ENCODE peak calls at places on chromosomes 5 and 9, in five cellular contexts. T is posterior cingulate gyrus, I is breast epithelium, U is epithelial cell of esophagus, A is A172. K is an unnamed sample.

GRCh38 chr9:806285-807156 is 35.0 kb upstream of the DMRT1 start:
- DNase-seq in T (no peak), I (no peak), U (peak; percentile 48), A (peak; percentile 49), K (no peak)

GRCh38 chr5:10632110-10632903 is 68.4 kb downstream of the ANKRD33B start:
- DNase-seq in T (no peak), I (no peak), U (peak; percentile 10), A (peak; percentile 80), K (no peak)

GRCh38 chr5:172932313-172933017 is 26.8 kb upstream of the RPL26L1 start:
- DNase-seq in T (peak; percentile 86), I (peak; percentile 81), U (peak; percentile 72), A (peak; percentile 65), K (no peak)

GRCh38 chr5:378976-379742 is 57.6 kb downstream of the AHRR start:
- DNase-seq in T (no peak), I (no peak), U (no peak), A (no peak), K (no peak)

GRCh38 chr9:18786196-18786595 is 246.8 kb downstream of the SAXO1 start:
- DNase-seq in T (no peak), I (no peak), U (no peak), A (no peak), K (no peak)

GRCh38 chr9:35673132-35673997 is at the start of gene CA9:
- DNase-seq in T (no peak), I (no peak), U (peak; percentile 68), A (no peak), K (no peak)

GRCh38 chr9:125700791-125701190 is 6.2 kb downstream of the MAPKAP1 start:
- DNase-seq in T (no peak), I (no peak), U (peak; percentile 28), A (peak; percentile 85), K (no peak)

GRCh38 chr5:170287532-170287931 is 10.0 kb downstream of the LCP2 start:
- DNase-seq in T (no peak), I (no peak), U (no peak), A (no peak), K (no peak)

GRCh38 chr9:135926402-135927194 is 19.3 kb upstream of the CAMSAP1 start:
- DNase-seq in T (no peak), I (peak; percentile 71), U (peak; percentile 91), A (peak; percentile 99), K (no peak)

GRCh38 chr9:132876849-132877248 is 1.2 kb downstream of the AK8 start:
- DNase-seq in T (no peak), I (no peak), U (no peak), A (no peak), K (no peak)

GRCh38 chr5:112371054-112371453 is 48.0 kb downstream of the EPB41L4A start:
- DNase-seq in T (no peak), I (no peak), U (no peak), A (no peak), K (no peak)

GRCh38 chr9:75891277-75892167 is 1.0 kb downstream of the PCSK5 start:
- DNase-seq in T (peak; percentile 14), I (no peak), U (peak; percentile 38), A (no peak), K (no peak)

GRCh38 chr9:116020146-116020545 is 133.4 kb upstream of the PAPPA start:
- DNase-seq in T (no peak), I (no peak), U (no peak), A (no peak), K (no peak)

GRCh38 chr5:67383451-67383850 is 186.9 kb upstream of the CD180 start:
- DNase-seq in T (no peak), I (no peak), U (no peak), A (no peak), K (no peak)

GRCh38 chr9:122029898-122030297 is 63.2 kb downstream of the TTLL11 start:
- DNase-seq in T (no peak), I (no peak), U (peak; percentile 77), A (no peak), K (no peak)

GRCh38 chr5:947626-948471 is 55.2 kb downstream of the TRIP13 start:
- DNase-seq in T (no peak), I (no peak), U (no peak), A (no peak), K (no peak)

GRCh38 chr9:86096382-86096781 is 3.0 kb downstream of the GOLM1 start:
- DNase-seq in T (no peak), I (no peak), U (peak; percentile 61), A (no peak), K (no peak)

GRCh38 chr9:25396828-25397227 is 281.4 kb downstream of the TUSC1 start:
- DNase-seq in T (no peak), I (no peak), U (no peak), A (no peak), K (no peak)

GRCh38 chr9:126528111-126528510 is 85.6 kb upstream of the LMX1B start:
- DNase-seq in T (no peak), I (no peak), U (no peak), A (no peak), K (no peak)

GRCh38 chr5:29161399-29161798 is 2032.1 kb upstream of the CDH6 start:
- DNase-seq in T (no peak), I (no peak), U (no peak), A (no peak), K (no peak)

GRCh38 chr5:1510151-1510561 is 13.6 kb downstream of the LPCAT1 start:
- DNase-seq in T (peak; percentile 71), I (no peak), U (no peak), A (no peak), K (no peak)

GRCh38 chr5:154857091-154857533 is 1.3 kb upstream of the CNOT8 start:
- DNase-seq in T (peak; percentile 13), I (peak; percentile 77), U (peak; percentile 16), A (no peak), K (no peak)

GRCh38 chr9:86842573-86842972 is 104.7 kb downstream of the GAS1 start:
- DNase-seq in T (no peak), I (no peak), U (no peak), A (no peak), K (no peak)

GRCh38 chr5:65801332-65801731 is 79.3 kb downstream of the NLN start:
- DNase-seq in T (no peak), I (no peak), U (peak; percentile 16), A (peak; percentile 32), K (no peak)

GRCh38 chr9:97812247-97812543 is 40.8 kb upstream of the FOXE1 start:
- DNase-seq in T (no peak), I (no peak), U (no peak), A (no peak), K (no peak)

GRCh38 chr5:43049216-43049615 is 9.1 kb upstream of the ANXA2R start:
- DNase-seq in T (no peak), I (no peak), U (no peak), A (no peak), K (no peak)

GRCh38 chr5:88688981-88689661 is 193.9 kb downstream of the MEF2C start:
- DNase-seq in T (no peak), I (no peak), U (peak; percentile 43), A (no peak), K (no peak)

GRCh38 chr5:179257190-179257741 is 88.0 kb downstream of the ADAMTS2 start:
- DNase-seq in T (no peak), I (peak; percentile 47), U (no peak), A (no peak), K (no peak)

GRCh38 chr9:99241106-99241505 is 19.0 kb downstream of the SEC61B start:
- DNase-seq in T (no peak), I (no peak), U (no peak), A (no peak), K (no peak)

K was measured in esophagus squamous epithelium.